ENCODE peak calls at places on chromosomes 16 and 17, in ten cellular contexts. One of them, this sample, is unnamed. For H3K4me1, the result is how much of the 10 kb centered on the place peaks cover.

GRCh38 chr17:17495448-17496188 is 577 bp downstream of the RASD1 start:
- DNase-seq in Panc1: no peak
- DNase-seq in fibroblast of lung: peak
- DNase-seq in heart right ventricle: no peak
- DNase-seq in OCI-LY7: no peak
- DNase-seq in psoas muscle: peak
- DNase-seq in mammary epithelial cell: no peak
- DNase-seq in body of pancreas: no peak
- DNase-seq in endodermal cell: peak
- DNase-seq in cardiac muscle cell: peak
- DNase-seq in this sample: peak

GRCh38 chr16:75282811-75283281 is 31.4 kb upstream of the BCAR1 start:
- DNase-seq in OCI-LY7: no peak
- DNase-seq in endodermal cell: no peak
- DNase-seq in cardiac muscle cell: no peak
- DNase-seq in heart right ventricle: no peak
- DNase-seq in Panc1: no peak
- DNase-seq in mammary epithelial cell: peak
- DNase-seq in body of pancreas: no peak
- DNase-seq in psoas muscle: no peak
- DNase-seq in fibroblast of lung: no peak
- DNase-seq in this sample: no peak

GRCh38 chr17:74054249-74054648 is 149.2 kb upstream of the RPL38 start:
- DNase-seq in fibroblast of lung: no peak
- DNase-seq in psoas muscle: no peak
- DNase-seq in Panc1: no peak
- DNase-seq in endodermal cell: no peak
- DNase-seq in cardiac muscle cell: no peak
- DNase-seq in OCI-LY7: no peak
- DNase-seq in body of pancreas: no peak
- DNase-seq in heart right ventricle: no peak
- DNase-seq in mammary epithelial cell: no peak
- DNase-seq in this sample: no peak

GRCh38 chr17:37025847-37026533 is 77.2 kb downstream of the AATF start:
- DNase-seq in mammary epithelial cell: no peak
- DNase-seq in OCI-LY7: no peak
- DNase-seq in body of pancreas: no peak
- DNase-seq in fibroblast of lung: no peak
- DNase-seq in heart right ventricle: no peak
- DNase-seq in psoas muscle: no peak
- DNase-seq in cardiac muscle cell: no peak
- DNase-seq in endodermal cell: no peak
- DNase-seq in Panc1: no peak
- DNase-seq in this sample: no peak

GRCh38 chr17:74763565-74764387 is 12.4 kb downstream of the NAT9 start:
- DNase-seq in OCI-LY7: no peak
- DNase-seq in body of pancreas: no peak
- DNase-seq in cardiac muscle cell: peak
- DNase-seq in heart right ventricle: no peak
- DNase-seq in Panc1: no peak
- DNase-seq in endodermal cell: no peak
- DNase-seq in mammary epithelial cell: no peak
- DNase-seq in fibroblast of lung: no peak
- DNase-seq in psoas muscle: no peak
- DNase-seq in this sample: no peak

GRCh38 chr16:15946257-15947044 is 3.0 kb upstream of the ABCC1 start:
- DNase-seq in cardiac muscle cell: no peak
- DNase-seq in OCI-LY7: no peak
- DNase-seq in Panc1: peak
- DNase-seq in body of pancreas: no peak
- DNase-seq in endodermal cell: no peak
- DNase-seq in fibroblast of lung: peak
- DNase-seq in heart right ventricle: no peak
- DNase-seq in psoas muscle: no peak
- DNase-seq in mammary epithelial cell: peak
- DNase-seq in this sample: no peak

GRCh38 chr17:6290488-6291196 is 144.3 kb downstream of the AIPL1 start:
- DNase-seq in mammary epithelial cell: no peak
- DNase-seq in fibroblast of lung: no peak
- DNase-seq in endodermal cell: no peak
- DNase-seq in psoas muscle: no peak
- DNase-seq in OCI-LY7: no peak
- DNase-seq in Panc1: no peak
- DNase-seq in heart right ventricle: no peak
- DNase-seq in cardiac muscle cell: no peak
- DNase-seq in body of pancreas: no peak
- DNase-seq in this sample: no peak

GRCh38 chr16:80287674-80288073 is 253.1 kb upstream of the DYNLRB2 start:
- DNase-seq in fibroblast of lung: no peak
- DNase-seq in OCI-LY7: no peak
- DNase-seq in cardiac muscle cell: no peak
- DNase-seq in mammary epithelial cell: no peak
- DNase-seq in body of pancreas: no peak
- DNase-seq in endodermal cell: no peak
- DNase-seq in heart right ventricle: no peak
- DNase-seq in Panc1: no peak
- DNase-seq in psoas muscle: no peak
- DNase-seq in this sample: no peak

GRCh38 chr16:82754716-82755513 is 128.1 kb downstream of the CDH13 start:
- DNase-seq in cardiac muscle cell: no peak
- DNase-seq in fibroblast of lung: no peak
- DNase-seq in body of pancreas: no peak
- DNase-seq in Panc1: no peak
- DNase-seq in heart right ventricle: no peak
- DNase-seq in psoas muscle: no peak
- DNase-seq in endodermal cell: no peak
- DNase-seq in mammary epithelial cell: no peak
- DNase-seq in OCI-LY7: no peak
- DNase-seq in this sample: no peak

GRCh38 chr16:88451586-88452484 is 1.2 kb upstream of the ZFPM1 start:
- DNase-seq in cardiac muscle cell: no peak
- DNase-seq in psoas muscle: no peak
- DNase-seq in endodermal cell: no peak
- DNase-seq in Panc1: no peak
- DNase-seq in body of pancreas: no peak
- DNase-seq in mammary epithelial cell: no peak
- DNase-seq in heart right ventricle: no peak
- DNase-seq in fibroblast of lung: no peak
- DNase-seq in OCI-LY7: peak
- DNase-seq in this sample: no peak

GRCh38 chr17:48738424-48738802 is 9.9 kb upstream of the HOXB13 start:
- DNase-seq in heart right ventricle: no peak
- DNase-seq in fibroblast of lung: no peak
- DNase-seq in body of pancreas: no peak
- DNase-seq in psoas muscle: no peak
- DNase-seq in cardiac muscle cell: no peak
- DNase-seq in Panc1: no peak
- DNase-seq in mammary epithelial cell: no peak
- DNase-seq in OCI-LY7: no peak
- DNase-seq in endodermal cell: peak
- DNase-seq in this sample: peak

GRCh38 chr17:46916211-46916610 is 6.7 kb upstream of the GOSR2 start:
- DNase-seq in OCI-LY7: no peak
- DNase-seq in fibroblast of lung: no peak
- DNase-seq in heart right ventricle: no peak
- DNase-seq in Panc1: no peak
- DNase-seq in body of pancreas: no peak
- DNase-seq in mammary epithelial cell: peak
- DNase-seq in psoas muscle: no peak
- DNase-seq in endodermal cell: no peak
- DNase-seq in cardiac muscle cell: no peak
- DNase-seq in this sample: no peak

GRCh38 chr17:80992077-80992947 is 671 bp downstream of the CHMP6 start:
- DNase-seq in cardiac muscle cell: peak
- DNase-seq in endodermal cell: peak
- DNase-seq in Panc1: no peak
- DNase-seq in fibroblast of lung: no peak
- DNase-seq in heart right ventricle: no peak
- DNase-seq in psoas muscle: no peak
- DNase-seq in OCI-LY7: no peak
- DNase-seq in mammary epithelial cell: no peak
- DNase-seq in body of pancreas: no peak
- DNase-seq in this sample: peak

GRCh38 chr17:28807925-28808641 is 34.5 kb downstream of the FAM222B start:
- DNase-seq in endodermal cell: peak
- DNase-seq in Panc1: peak
- DNase-seq in heart right ventricle: no peak
- DNase-seq in mammary epithelial cell: peak
- DNase-seq in OCI-LY7: no peak
- DNase-seq in cardiac muscle cell: no peak
- DNase-seq in body of pancreas: peak
- DNase-seq in psoas muscle: no peak
- DNase-seq in fibroblast of lung: peak
- DNase-seq in this sample: no peak

GRCh38 chr17:55421179-55421934 is at the start of gene MMD:
- DNase-seq in psoas muscle: peak
- DNase-seq in body of pancreas: peak
- DNase-seq in endodermal cell: no peak
- DNase-seq in cardiac muscle cell: no peak
- DNase-seq in mammary epithelial cell: peak
- DNase-seq in Panc1: no peak
- DNase-seq in OCI-LY7: peak
- DNase-seq in fibroblast of lung: no peak
- DNase-seq in heart right ventricle: no peak
- DNase-seq in this sample: no peak

GRCh38 chr17:45287526-45288264 is 25.8 kb upstream of the SPATA32 start:
- DNase-seq in cardiac muscle cell: no peak
- DNase-seq in heart right ventricle: no peak
- DNase-seq in endodermal cell: no peak
- DNase-seq in fibroblast of lung: no peak
- DNase-seq in body of pancreas: peak
- DNase-seq in OCI-LY7: no peak
- DNase-seq in Panc1: no peak
- DNase-seq in mammary epithelial cell: no peak
- DNase-seq in psoas muscle: peak
- DNase-seq in this sample: no peak
- H3K4me1 ChIP-seq in cardiac muscle cell: under half
- H3K4me1 ChIP-seq in heart right ventricle: half or more
- H3K4me1 ChIP-seq in endodermal cell: under half
- H3K4me1 ChIP-seq in fibroblast of lung: under half
- H3K4me1 ChIP-seq in body of pancreas: half or more
- H3K4me1 ChIP-seq in OCI-LY7: under half
- H3K4me1 ChIP-seq in Panc1: half or more
- H3K4me1 ChIP-seq in mammary epithelial cell: under half
- H3K4me1 ChIP-seq in psoas muscle: half or more
- H3K4me1 ChIP-seq in this sample: half or more

GRCh38 chr17:4008082-4008435 is 43.8 kb upstream of the ATP2A3 start:
- DNase-seq in Panc1: no peak
- DNase-seq in psoas muscle: no peak
- DNase-seq in body of pancreas: no peak
- DNase-seq in fibroblast of lung: peak
- DNase-seq in mammary epithelial cell: no peak
- DNase-seq in heart right ventricle: no peak
- DNase-seq in endodermal cell: peak
- DNase-seq in cardiac muscle cell: peak
- DNase-seq in OCI-LY7: no peak
- DNase-seq in this sample: no peak
- TF ChIP-seq CTCF in Panc1: no peak
- TF ChIP-seq CTCF in psoas muscle: no peak
- TF ChIP-seq CTCF in body of pancreas: no peak
- TF ChIP-seq CTCF in fibroblast of lung: peak
- TF ChIP-seq CTCF in mammary epithelial cell: no peak
- TF ChIP-seq CTCF in heart right ventricle: peak
- TF ChIP-seq CTCF in endodermal cell: peak
- TF ChIP-seq CTCF in cardiac muscle cell: peak
- TF ChIP-seq CTCF in OCI-LY7: peak
- TF ChIP-seq CTCF in this sample: peak

DNA sequence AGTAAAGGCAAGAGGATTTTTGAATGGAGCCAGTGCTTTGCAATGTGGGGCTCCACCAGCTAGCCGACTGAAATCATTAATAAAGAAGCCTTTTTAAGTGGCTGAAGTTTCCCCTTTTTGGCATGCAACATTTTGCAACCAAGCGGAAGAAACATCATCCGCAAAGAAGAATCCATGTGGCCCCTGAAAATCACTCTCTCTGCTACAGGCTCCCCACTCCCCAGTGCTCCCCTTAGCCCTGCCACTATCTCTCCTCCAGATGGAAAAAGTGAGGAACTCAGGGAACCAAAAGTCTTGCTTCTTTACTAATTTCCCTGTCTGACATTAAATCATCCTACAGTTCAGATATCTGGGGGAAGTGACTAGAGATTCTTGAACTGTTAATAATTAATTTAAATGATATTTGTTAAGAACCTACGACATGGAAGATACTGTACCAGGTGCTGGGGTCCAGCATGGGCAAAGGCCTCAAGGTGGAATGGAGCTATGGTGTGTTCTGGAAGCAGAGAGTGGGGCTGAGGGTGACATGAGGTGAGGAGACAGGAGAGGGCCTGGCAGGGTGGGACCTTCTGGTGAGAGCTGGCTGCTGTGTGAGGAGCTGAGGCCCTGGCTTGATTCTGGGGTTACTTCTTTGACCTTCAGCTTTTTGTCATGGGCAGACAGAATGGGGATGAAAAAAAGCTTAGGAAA is 6.1 kb upstream of the CCL2 start:
- DNase-seq in endodermal cell: no peak
- DNase-seq in mammary epithelial cell: no peak
- DNase-seq in cardiac muscle cell: no peak
- DNase-seq in OCI-LY7: no peak
- DNase-seq in heart right ventricle: no peak
- DNase-seq in body of pancreas: no peak
- DNase-seq in Panc1: no peak
- DNase-seq in psoas muscle: no peak
- DNase-seq in fibroblast of lung: no peak
- DNase-seq in this sample: no peak
- H3K4me1 ChIP-seq in endodermal cell: under half
- H3K4me1 ChIP-seq in mammary epithelial cell: under half
- H3K4me1 ChIP-seq in cardiac muscle cell: under half
- H3K4me1 ChIP-seq in OCI-LY7: under half
- H3K4me1 ChIP-seq in heart right ventricle: half or more
- H3K4me1 ChIP-seq in body of pancreas: half or more
- H3K4me1 ChIP-seq in Panc1: half or more
- H3K4me1 ChIP-seq in psoas muscle: under half
- H3K4me1 ChIP-seq in fibroblast of lung: under half
- H3K4me1 ChIP-seq in this sample: half or more

GRCh38 chr17:5248821-5249479 is 14.3 kb upstream of the SCIMP start:
- DNase-seq in OCI-LY7: no peak
- DNase-seq in endodermal cell: peak
- DNase-seq in cardiac muscle cell: peak
- DNase-seq in mammary epithelial cell: no peak
- DNase-seq in fibroblast of lung: no peak
- DNase-seq in heart right ventricle: no peak
- DNase-seq in Panc1: no peak
- DNase-seq in body of pancreas: no peak
- DNase-seq in psoas muscle: no peak
- DNase-seq in this sample: no peak

GRCh38 chr17:5254903-5255521 is 20.4 kb upstream of the SCIMP start:
- DNase-seq in cardiac muscle cell: no peak
- DNase-seq in body of pancreas: no peak
- DNase-seq in psoas muscle: no peak
- DNase-seq in endodermal cell: no peak
- DNase-seq in mammary epithelial cell: no peak
- DNase-seq in OCI-LY7: peak
- DNase-seq in heart right ventricle: no peak
- DNase-seq in Panc1: no peak
- DNase-seq in fibroblast of lung: no peak
- DNase-seq in this sample: no peak

GRCh38 chr17:5254414-5254813 is 19.8 kb upstream of the SCIMP start:
- DNase-seq in body of pancreas: no peak
- DNase-seq in fibroblast of lung: no peak
- DNase-seq in psoas muscle: no peak
- DNase-seq in endodermal cell: no peak
- DNase-seq in cardiac muscle cell: no peak
- DNase-seq in Panc1: no peak
- DNase-seq in heart right ventricle: no peak
- DNase-seq in mammary epithelial cell: no peak
- DNase-seq in OCI-LY7: no peak
- DNase-seq in this sample: no peak

GRCh38 chr17:5249615-5250014 is 15.0 kb upstream of the SCIMP start:
- DNase-seq in heart right ventricle: peak
- DNase-seq in cardiac muscle cell: peak
- DNase-seq in fibroblast of lung: peak
- DNase-seq in mammary epithelial cell: peak
- DNase-seq in body of pancreas: peak
- DNase-seq in psoas muscle: no peak
- DNase-seq in Panc1: peak
- DNase-seq in OCI-LY7: peak
- DNase-seq in endodermal cell: peak
- DNase-seq in this sample: no peak
- TF ChIP-seq CTCF in heart right ventricle: peak
- TF ChIP-seq CTCF in cardiac muscle cell: peak
- TF ChIP-seq CTCF in fibroblast of lung: peak
- TF ChIP-seq CTCF in mammary epithelial cell: peak
- TF ChIP-seq CTCF in body of pancreas: peak
- TF ChIP-seq CTCF in psoas muscle: peak
- TF ChIP-seq CTCF in Panc1: peak
- TF ChIP-seq CTCF in OCI-LY7: peak
- TF ChIP-seq CTCF in endodermal cell: peak
- TF ChIP-seq CTCF in this sample: peak

This sample was measured in upper lobe of right lung.